ENCODE peak calls at places on chromosomes 7 and 10, in ten cellular contexts. One of them, this sample, is unnamed.

GRCh38 chr10:131928248-131929095 is 27.7 kb downstream of the PPP2R2D start:
- DNase-seq in GM23248: no peak
- DNase-seq in stimulated activated CD8-positive, alpha-beta memory T cell treated with anti-CD3 and anti-CD28 coated beads, Interleukin-4, amount 100 ng/mL, for 4 hours: peak
- DNase-seq in left cardiac atrium: no peak
- DNase-seq in amniotic stem cell: no peak
- DNase-seq in Peyer's patch: no peak
- DNase-seq in NCI-H2171: no peak
- DNase-seq in SHP77: no peak
- DNase-seq in left ventricle myocardium superior: no peak
- DNase-seq in NCI-H1105 treated with DMSO at 0.1 percent for 48 hours: no peak
- DNase-seq in this sample: no peak

GRCh38 chr10:12500406-12501303 is 151.3 kb downstream of the CAMK1D start:
- DNase-seq in GM23248: no peak
- DNase-seq in stimulated activated CD8-positive, alpha-beta memory T cell treated with anti-CD3 and anti-CD28 coated beads, Interleukin-4, amount 100 ng/mL, for 4 hours: no peak
- DNase-seq in left cardiac atrium: no peak
- DNase-seq in amniotic stem cell: no peak
- DNase-seq in Peyer's patch: peak
- DNase-seq in NCI-H2171: no peak
- DNase-seq in SHP77: no peak
- DNase-seq in left ventricle myocardium superior: no peak
- DNase-seq in NCI-H1105 treated with DMSO at 0.1 percent for 48 hours: peak
- DNase-seq in this sample: no peak

GRCh38 chr7:47361746-47362215 is 220.1 kb downstream of the TNS3 start:
- DNase-seq in GM23248: peak
- DNase-seq in stimulated activated CD8-positive, alpha-beta memory T cell treated with anti-CD3 and anti-CD28 coated beads, Interleukin-4, amount 100 ng/mL, for 4 hours: no peak
- DNase-seq in left cardiac atrium: peak
- DNase-seq in amniotic stem cell: peak
- DNase-seq in Peyer's patch: peak
- DNase-seq in NCI-H2171: no peak
- DNase-seq in SHP77: no peak
- DNase-seq in left ventricle myocardium superior: peak
- DNase-seq in NCI-H1105 treated with DMSO at 0.1 percent for 48 hours: no peak
- DNase-seq in this sample: peak

GRCh38 chr10:103265712-103266329 is 11.1 kb upstream of the INA start:
- DNase-seq in GM23248: peak
- DNase-seq in stimulated activated CD8-positive, alpha-beta memory T cell treated with anti-CD3 and anti-CD28 coated beads, Interleukin-4, amount 100 ng/mL, for 4 hours: no peak
- DNase-seq in left cardiac atrium: peak
- DNase-seq in amniotic stem cell: peak
- DNase-seq in Peyer's patch: peak
- DNase-seq in NCI-H2171: no peak
- DNase-seq in SHP77: no peak
- DNase-seq in left ventricle myocardium superior: peak
- DNase-seq in NCI-H1105 treated with DMSO at 0.1 percent for 48 hours: no peak
- DNase-seq in this sample: no peak

GRCh38 chr10:68296833-68297232 is 35.0 kb upstream of the HNRNPH3 start:
- DNase-seq in GM23248: peak
- DNase-seq in stimulated activated CD8-positive, alpha-beta memory T cell treated with anti-CD3 and anti-CD28 coated beads, Interleukin-4, amount 100 ng/mL, for 4 hours: no peak
- DNase-seq in left cardiac atrium: no peak
- DNase-seq in amniotic stem cell: no peak
- DNase-seq in Peyer's patch: no peak
- DNase-seq in NCI-H2171: no peak
- DNase-seq in SHP77: no peak
- DNase-seq in left ventricle myocardium superior: no peak
- DNase-seq in NCI-H1105 treated with DMSO at 0.1 percent for 48 hours: no peak
- DNase-seq in this sample: peak

GRCh38 chr7:125061776-125062397 is 132.3 kb upstream of the POT1 start:
- DNase-seq in GM23248: peak
- DNase-seq in stimulated activated CD8-positive, alpha-beta memory T cell treated with anti-CD3 and anti-CD28 coated beads, Interleukin-4, amount 100 ng/mL, for 4 hours: no peak
- DNase-seq in left cardiac atrium: no peak
- DNase-seq in amniotic stem cell: no peak
- DNase-seq in Peyer's patch: no peak
- DNase-seq in NCI-H2171: no peak
- DNase-seq in SHP77: no peak
- DNase-seq in left ventricle myocardium superior: no peak
- DNase-seq in NCI-H1105 treated with DMSO at 0.1 percent for 48 hours: no peak
- DNase-seq in this sample: no peak

GRCh38 chr10:12484945-12485805 is 135.8 kb downstream of the CAMK1D start:
- DNase-seq in GM23248: no peak
- DNase-seq in stimulated activated CD8-positive, alpha-beta memory T cell treated with anti-CD3 and anti-CD28 coated beads, Interleukin-4, amount 100 ng/mL, for 4 hours: no peak
- DNase-seq in left cardiac atrium: peak
- DNase-seq in amniotic stem cell: no peak
- DNase-seq in Peyer's patch: peak
- DNase-seq in NCI-H2171: no peak
- DNase-seq in SHP77: peak
- DNase-seq in left ventricle myocardium superior: peak
- DNase-seq in NCI-H1105 treated with DMSO at 0.1 percent for 48 hours: peak
- DNase-seq in this sample: no peak

GRCh38 chr10:84900141-84900540 is 571.8 kb downstream of the CCSER2 start:
- DNase-seq in GM23248: no peak
- DNase-seq in stimulated activated CD8-positive, alpha-beta memory T cell treated with anti-CD3 and anti-CD28 coated beads, Interleukin-4, amount 100 ng/mL, for 4 hours: no peak
- DNase-seq in left cardiac atrium: no peak
- DNase-seq in amniotic stem cell: no peak
- DNase-seq in Peyer's patch: no peak
- DNase-seq in NCI-H2171: no peak
- DNase-seq in SHP77: no peak
- DNase-seq in left ventricle myocardium superior: no peak
- DNase-seq in NCI-H1105 treated with DMSO at 0.1 percent for 48 hours: no peak
- DNase-seq in this sample: no peak

GRCh38 chr10:124092270-124093075 is 925 bp downstream of the CHST15 start:
- DNase-seq in GM23248: peak
- DNase-seq in stimulated activated CD8-positive, alpha-beta memory T cell treated with anti-CD3 and anti-CD28 coated beads, Interleukin-4, amount 100 ng/mL, for 4 hours: no peak
- DNase-seq in left cardiac atrium: peak
- DNase-seq in amniotic stem cell: no peak
- DNase-seq in Peyer's patch: peak
- DNase-seq in NCI-H2171: no peak
- DNase-seq in SHP77: no peak
- DNase-seq in left ventricle myocardium superior: peak
- DNase-seq in NCI-H1105 treated with DMSO at 0.1 percent for 48 hours: no peak
- DNase-seq in this sample: no peak